ENCODE peak calls at places on chromosome 1, in six cellular contexts. One of them, this sample, is unnamed.

GRCh38 chr1:109281680-109282496 is 1.1 kb downstream of the PSRC1 start:
- DNase-seq in GM12878: no peak
- DNase-seq in SK-N-SH: no peak
- DNase-seq in H1: no peak
- DNase-seq in HepG2: no peak
- DNase-seq in K562: no peak
- DNase-seq in this sample: no peak

GRCh38 chr1:94555091-94555490 is 13.5 kb upstream of the F3 start:
- DNase-seq in HepG2: no peak
- DNase-seq in SK-N-SH: no peak
- DNase-seq in H1: no peak
- DNase-seq in K562: no peak
- DNase-seq in GM12878: no peak
- DNase-seq in this sample: no peak

GRCh38 chr1:115764541-115764940 is 4.0 kb downstream of the CASQ2 start:
- DNase-seq in K562: peak
- DNase-seq in SK-N-SH: peak
- DNase-seq in GM12878: no peak
- DNase-seq in H1: no peak
- DNase-seq in HepG2: peak
- DNase-seq in this sample: no peak

GRCh38 chr1:244054247-244054923 is 3.3 kb downstream of the ZBTB18 start:
- DNase-seq in HepG2: no peak
- DNase-seq in K562: no peak
- DNase-seq in SK-N-SH: peak
- DNase-seq in GM12878: no peak
- DNase-seq in H1: no peak
- DNase-seq in this sample: no peak

GRCh38 chr1:184060316-184060715 is 8.8 kb downstream of the TSEN15 start:
- DNase-seq in HepG2: no peak
- DNase-seq in SK-N-SH: no peak
- DNase-seq in GM12878: no peak
- DNase-seq in H1: no peak
- DNase-seq in K562: no peak
- DNase-seq in this sample: no peak

GRCh38 chr1:200029035-200029623 is 1.6 kb downstream of the NR5A2 start:
- DNase-seq in GM12878: no peak
- DNase-seq in HepG2: no peak
- DNase-seq in K562: no peak
- DNase-seq in SK-N-SH: peak
- DNase-seq in H1: no peak
- DNase-seq in this sample: peak

GRCh38 chr1:11967028-11967547 is 13.2 kb upstream of the MFN2 start:
- DNase-seq in HepG2: peak
- DNase-seq in H1: peak
- DNase-seq in GM12878: peak
- DNase-seq in SK-N-SH: peak
- DNase-seq in K562: peak
- DNase-seq in this sample: peak

GRCh38 chr1:214102907-214103306 is 115.1 kb downstream of the PROX1 start:
- DNase-seq in SK-N-SH: no peak
- DNase-seq in H1: no peak
- DNase-seq in HepG2: peak
- DNase-seq in K562: no peak
- DNase-seq in GM12878: no peak
- DNase-seq in this sample: no peak

GRCh38 chr1:236394905-236395779 is 1.1 kb downstream of the EDARADD start:
- DNase-seq in H1: no peak
- DNase-seq in HepG2: no peak
- DNase-seq in K562: peak
- DNase-seq in GM12878: no peak
- DNase-seq in SK-N-SH: peak
- DNase-seq in this sample: peak

GRCh38 chr1:33237579-33237978 is 18.7 kb upstream of the ZNF362 start:
- DNase-seq in SK-N-SH: no peak
- DNase-seq in HepG2: no peak
- DNase-seq in GM12878: no peak
- DNase-seq in K562: peak
- DNase-seq in H1: no peak
- DNase-seq in this sample: no peak

GRCh38 chr1:168734271-168734670 is 5.3 kb upstream of the DPT start:
- DNase-seq in GM12878: no peak
- DNase-seq in HepG2: no peak
- DNase-seq in SK-N-SH: no peak
- DNase-seq in K562: no peak
- DNase-seq in H1: no peak
- DNase-seq in this sample: no peak

GRCh38 chr1:216183007-216183406 is 240.2 kb downstream of the USH2A start:
- DNase-seq in K562: no peak
- DNase-seq in H1: peak
- DNase-seq in HepG2: peak
- DNase-seq in GM12878: no peak
- DNase-seq in SK-N-SH: no peak
- DNase-seq in this sample: no peak

GRCh38 chr1:56434659-56435202 is 144.6 kb downstream of the PLPP3 start:
- DNase-seq in HepG2: no peak
- DNase-seq in H1: no peak
- DNase-seq in SK-N-SH: peak
- DNase-seq in K562: peak
- DNase-seq in GM12878: no peak
- DNase-seq in this sample: no peak

GRCh38 chr1:8307628-8308027 is 10.3 kb upstream of the SLC45A1 start:
- DNase-seq in SK-N-SH: no peak
- DNase-seq in K562: no peak
- DNase-seq in HepG2: no peak
- DNase-seq in GM12878: no peak
- DNase-seq in H1: no peak
- DNase-seq in this sample: no peak

GRCh38 chr1:212982430-212983152 is 32.2 kb downstream of the VASH2 start:
- DNase-seq in K562: no peak
- DNase-seq in SK-N-SH: no peak
- DNase-seq in GM12878: no peak
- DNase-seq in H1: no peak
- DNase-seq in HepG2: no peak
- DNase-seq in this sample: no peak
- TF ChIP-seq GABPA in K562: no peak
- TF ChIP-seq GABPA in SK-N-SH: no peak
- TF ChIP-seq GABPA in GM12878: no peak
- TF ChIP-seq GABPA in H1: no peak
- TF ChIP-seq GABPA in HepG2: no peak
- TF ChIP-seq GABPA in this sample: no peak

GRCh38 chr1:19647643-19648042 is 3.5 kb downstream of the NBL1 start:
- DNase-seq in GM12878: no peak
- DNase-seq in H1: no peak
- DNase-seq in K562: no peak
- DNase-seq in SK-N-SH: no peak
- DNase-seq in HepG2: no peak
- DNase-seq in this sample: no peak

GRCh38 chr1:19648689-19649088 is 4.6 kb downstream of the NBL1 start:
- DNase-seq in GM12878: no peak
- DNase-seq in HepG2: peak
- DNase-seq in SK-N-SH: peak
- DNase-seq in H1: peak
- DNase-seq in K562: no peak
- DNase-seq in this sample: no peak

GRCh38 chr1:19651141-19651737 is 7.1 kb downstream of the NBL1 start:
- DNase-seq in K562: peak
- DNase-seq in H1: no peak
- DNase-seq in HepG2: peak
- DNase-seq in SK-N-SH: peak
- DNase-seq in GM12878: no peak
- DNase-seq in this sample: peak

GRCh38 chr1:19648239-19648638 is 4.1 kb downstream of the NBL1 start:
- DNase-seq in GM12878: no peak
- DNase-seq in HepG2: no peak
- DNase-seq in K562: no peak
- DNase-seq in H1: no peak
- DNase-seq in SK-N-SH: no peak
- DNase-seq in this sample: no peak

DNA sequence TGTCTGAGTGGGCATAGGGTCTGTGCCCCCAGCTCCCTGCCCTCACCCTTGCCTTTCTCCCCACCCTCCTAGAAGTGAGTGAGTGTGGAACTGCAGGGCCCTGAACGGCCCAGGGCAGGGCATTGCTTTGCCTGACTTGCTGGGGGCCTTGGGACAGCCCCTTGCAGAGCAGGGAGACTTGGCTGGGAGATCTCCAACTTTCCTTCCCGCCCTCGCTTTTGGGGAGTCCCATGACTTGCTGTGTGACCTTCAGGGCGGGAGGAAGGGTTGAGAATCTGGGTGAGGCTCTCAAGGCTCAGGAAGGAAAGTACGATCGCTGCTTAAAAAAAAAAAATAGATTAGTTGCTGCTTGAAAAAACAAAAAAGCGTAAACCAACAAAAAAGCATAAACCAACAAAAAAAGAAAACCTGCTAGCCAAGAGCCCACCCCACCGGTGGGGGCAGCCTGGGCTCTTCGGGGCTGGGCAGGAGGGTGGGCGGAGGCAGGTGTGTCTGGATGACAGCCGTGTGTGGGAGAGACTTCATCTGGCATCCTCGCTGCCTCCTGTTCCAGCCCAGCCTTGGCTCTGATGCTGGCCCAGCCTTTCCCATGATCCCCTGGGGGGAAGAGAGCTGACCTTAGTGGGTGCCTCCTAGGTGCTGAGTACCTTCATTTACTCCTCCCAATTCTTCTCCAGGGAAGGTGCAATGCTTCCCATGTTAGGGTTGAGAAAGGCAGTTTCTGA is 6.5 kb downstream of the NBL1 start:
- DNase-seq in HepG2: no peak
- DNase-seq in H1: no peak
- DNase-seq in K562: peak
- DNase-seq in GM12878: no peak
- DNase-seq in SK-N-SH: peak
- DNase-seq in this sample: no peak
- TF ChIP-seq POLR2AphosphoS5 in HepG2: no peak
- TF ChIP-seq POLR2AphosphoS5 in H1: no peak
- TF ChIP-seq POLR2AphosphoS5 in K562: no peak
- TF ChIP-seq POLR2AphosphoS5 in GM12878: no peak
- TF ChIP-seq POLR2AphosphoS5 in SK-N-SH: no peak
- TF ChIP-seq POLR2AphosphoS5 in this sample: no peak

GRCh38 chr1:24385160-24385939 is 28.2 kb downstream of the STPG1 start:
- DNase-seq in GM12878: no peak
- DNase-seq in K562: peak
- DNase-seq in SK-N-SH: no peak
- DNase-seq in HepG2: no peak
- DNase-seq in H1: peak
- DNase-seq in this sample: no peak
- TF ChIP-seq GABPA in GM12878: no peak
- TF ChIP-seq GABPA in K562: no peak
- TF ChIP-seq GABPA in SK-N-SH: no peak
- TF ChIP-seq GABPA in HepG2: no peak
- TF ChIP-seq GABPA in H1: no peak
- TF ChIP-seq GABPA in this sample: no peak

GRCh38 chr1:15736666-15737229 is 690 bp downstream of the SLC25A34 start:
- DNase-seq in GM12878: no peak
- DNase-seq in K562: no peak
- DNase-seq in HepG2: no peak
- DNase-seq in H1: no peak
- DNase-seq in SK-N-SH: no peak
- DNase-seq in this sample: no peak

GRCh38 chr1:15736035-15736665 is at the start of gene SLC25A34:
- DNase-seq in HepG2: peak
- DNase-seq in K562: no peak
- DNase-seq in GM12878: no peak
- DNase-seq in SK-N-SH: no peak
- DNase-seq in H1: no peak
- DNase-seq in this sample: no peak

GRCh38 chr1:15734901-15735300 is 1.2 kb upstream of the SLC25A34 start:
- DNase-seq in K562: no peak
- DNase-seq in GM12878: no peak
- DNase-seq in HepG2: peak
- DNase-seq in H1: no peak
- DNase-seq in SK-N-SH: no peak
- DNase-seq in this sample: no peak

GRCh38 chr1:15734296-15734695 is 1.8 kb upstream of the SLC25A34 start:
- DNase-seq in GM12878: no peak
- DNase-seq in H1: no peak
- DNase-seq in SK-N-SH: no peak
- DNase-seq in HepG2: no peak
- DNase-seq in K562: no peak
- DNase-seq in this sample: no peak

GRCh38 chr1:15735304-15736034 is 589 bp upstream of the SLC25A34 start:
- DNase-seq in HepG2: no peak
- DNase-seq in SK-N-SH: no peak
- DNase-seq in K562: no peak
- DNase-seq in GM12878: no peak
- DNase-seq in H1: no peak
- DNase-seq in this sample: no peak
- TF ChIP-seq POLR2AphosphoS5 in HepG2: no peak
- TF ChIP-seq POLR2AphosphoS5 in SK-N-SH: no peak
- TF ChIP-seq POLR2AphosphoS5 in K562: no peak
- TF ChIP-seq POLR2AphosphoS5 in GM12878: no peak
- TF ChIP-seq POLR2AphosphoS5 in H1: no peak
- TF ChIP-seq POLR2AphosphoS5 in this sample: no peak

This sample was measured in HL-60.